ENCODE peak calls at places on chromosome 12, in four cellular contexts. P is H9, S is mesenchymal stem cell, C is H1. A is an unnamed sample.
A peak's percentile ranks its signal among the peaks of the same experiment; 100 is the strongest.

GRCh38 chr12:96698521-96698920 is 208.5 kb upstream of the NEDD1 start:
- DNase-seq in P (no peak), S (no peak), C (no peak), A (no peak)

GRCh38 chr12:51817027-51817953 is 31.2 kb downstream of the FIGNL2 start:
- DNase-seq in P (no peak), S (no peak), C (no peak), A (no peak)

GRCh38 chr12:43653917-43654316 is 101.9 kb upstream of the ADAMTS20 start:
- DNase-seq in P (no peak), S (no peak), C (no peak), A (no peak)

GRCh38 chr12:117202033-117202432 is 11.8 kb upstream of the FBXO21 start:
- DNase-seq in P (no peak), S (no peak), C (no peak), A (no peak)

GRCh38 chr12:96233168-96233567 is 39.0 kb downstream of the ELK3 start:
- DNase-seq in P (no peak), S (no peak), C (no peak), A (no peak)

GRCh38 chr12:119479121-119479561 is 114.4 kb upstream of the TMEM233 start:
- DNase-seq in P (no peak), S (no peak), C (no peak), A (no peak)

GRCh38 chr12:56905852-56906251 is 28.4 kb downstream of the SDR9C7 start:
- DNase-seq in P (no peak), S (no peak), C (no peak), A (no peak)

GRCh38 chr12:106234513-106234912 is 13.3 kb downstream of the CKAP4 start:
- DNase-seq in P (no peak), S (no peak), C (no peak), A (no peak)

GRCh38 chr12:88650715-88651114 is 70.4 kb upstream of the KITLG start:
- DNase-seq in P (no peak), S (peak; percentile 35), C (no peak), A (no peak)

GRCh38 chr12:4817813-4818212 is 91.9 kb upstream of the KCNA1 start:
- DNase-seq in P (no peak), S (no peak), C (no peak), A (no peak)

GRCh38 chr12:50960130-50960529 is 7.8 kb downstream of the HIGD1C start:
- DNase-seq in P (no peak), S (peak; percentile 66), C (no peak), A (no peak)

GRCh38 chr12:45669093-45669492 is 60.4 kb upstream of the ARID2 start:
- DNase-seq in P (no peak), S (peak; percentile 58), C (no peak), A (no peak)

GRCh38 chr12:40560848-40561247 is 131.4 kb upstream of the CNTN1 start:
- DNase-seq in P (no peak), S (no peak), C (no peak), A (no peak)

GRCh38 chr12:90802727-90803126 is 152.2 kb downstream of the CCER1 start:
- DNase-seq in P (no peak), S (no peak), C (no peak), A (no peak)

GRCh38 chr12:115135800-115136211 is 451.8 kb upstream of the TBX3 start:
- DNase-seq in P (no peak), S (peak; percentile 74), C (no peak), A (no peak)

GRCh38 chr12:98645572-98646067 is 530 bp downstream of the APAF1 start:
- DNase-seq in P (no peak), S (peak; percentile 35), C (no peak), A (peak; percentile 18)

GRCh38 chr12:112759786-112760185 is 31.8 kb upstream of the RPH3A start:
- DNase-seq in P (no peak), S (no peak), C (no peak), A (no peak)

GRCh38 chr12:92556622-92557421 is 146.0 kb upstream of the PLEKHG7 start:
- DNase-seq in P (no peak), S (no peak), C (no peak), A (no peak)

GRCh38 chr12:99131761-99132199 is 486.7 kb downstream of the APAF1 start:
- DNase-seq in P (peak; percentile 89), S (no peak), C (peak; percentile 79), A (peak; percentile 76)

GRCh38 chr12:49276304-49277290 is 11.7 kb downstream of the TUBA1C start:
- DNase-seq in P (no peak), S (no peak), C (no peak), A (no peak)

GRCh38 chr12:75852143-75852542 is 179.4 kb downstream of the PHLDA1 start:
- DNase-seq in P (no peak), S (no peak), C (no peak), A (no peak)

GRCh38 chr12:12181516-12181915 is 85.3 kb downstream of the LRP6 start:
- DNase-seq in P (no peak), S (no peak), C (no peak), A (no peak)

GRCh38 chr12:80412343-80412953 is 31.6 kb upstream of the PTPRQ start:
- DNase-seq in P (no peak), S (peak; percentile 55), C (no peak), A (peak; percentile 37)

GRCh38 chr12:29743801-29744200 is 39.9 kb downstream of the TMTC1 start:
- DNase-seq in P (peak; percentile 46), S (peak; percentile 98), C (no peak), A (no peak)

GRCh38 chr12:9002335-9002734 is 13.0 kb downstream of the KLRG1 start:
- DNase-seq in P (no peak), S (no peak), C (no peak), A (no peak)

GRCh38 chr12:84694111-84694510 is 218.5 kb downstream of the SLC6A15 start:
- DNase-seq in P (no peak), S (no peak), C (no peak), A (no peak)

GRCh38 chr12:64946132-64946829 is 121.8 kb downstream of the TBC1D30 start:
- DNase-seq in P (no peak), S (peak; percentile 11), C (no peak), A (peak; percentile 11)

GRCh38 chr12:111154180-111154579 is 214.7 kb downstream of the PHETA1 start:
- DNase-seq in P (peak; percentile 49), S (no peak), C (no peak), A (no peak)

GRCh38 chr12:106045251-106045674 is 93.5 kb downstream of the NUAK1 start:
- DNase-seq in P (no peak), S (peak; percentile 34), C (no peak), A (no peak)

GRCh38 chr12:90546511-90546910 is 408.5 kb downstream of the CCER1 start:
- DNase-seq in P (no peak), S (no peak), C (no peak), A (no peak)

GRCh38 chr12:128387811-128388422 is 120.9 kb downstream of the TMEM132C start:
- DNase-seq in P (peak; percentile 92), S (no peak), C (peak; percentile 91), A (peak; percentile 59)

GRCh38 chr12:121781751-121782615 is 11.5 kb downstream of the RHOF start:
- DNase-seq in P (peak; percentile 38), S (peak; percentile 61), C (no peak), A (no peak)

GRCh38 chr12:79344855-79345840 is 345.6 kb downstream of the PAWR start:
- DNase-seq in P (peak; percentile 72), S (peak; percentile 26), C (no peak), A (peak; percentile 15)

GRCh38 chr12:46771268-46771837 is 54.4 kb downstream of the SLC38A4 start:
- DNase-seq in P (no peak), S (peak; percentile 56), C (no peak), A (no peak)

GRCh38 chr12:93777249-93777648 is 100.1 kb downstream of the CRADD start:
- DNase-seq in P (no peak), S (peak; percentile 83), C (no peak), A (no peak)

GRCh38 chr12:53700567-53700966 is 24.7 kb upstream of the ATP5MC2 start:
- DNase-seq in P (no peak), S (no peak), C (no peak), A (no peak)

GRCh38 chr12:53699673-53700015 is 23.8 kb upstream of the ATP5MC2 start:
- DNase-seq in P (no peak), S (no peak), C (no peak), A (no peak)

GRCh38 chr12:53706080-53706479 is 21.2 kb downstream of the CALCOCO1 start:
- DNase-seq in P (no peak), S (no peak), C (no peak), A (no peak)

GRCh38 chr12:53701518-53702264 is 25.6 kb downstream of the CALCOCO1 start:
- DNase-seq in P (peak; percentile 89), S (peak; percentile 67), C (peak; percentile 91), A (peak; percentile 67)

GRCh38 chr12:53703746-53704145 is 23.5 kb downstream of the CALCOCO1 start:
- DNase-seq in P (no peak), S (no peak), C (no peak), A (no peak)
- H2BK12ac ChIP-seq in P (no peak overlapping the region), S (no peak overlapping the region), C (no peak overlapping the region), A (no peak overlapping the region)

GRCh38 chr12:3218846-3219632 is 141.9 kb downstream of the TSPAN9 start:
- DNase-seq in P (no peak), S (no peak), C (no peak), A (no peak)

GRCh38 chr12:3216097-3216496 is 138.9 kb downstream of the TSPAN9 start:
- DNase-seq in P (no peak), S (no peak), C (no peak), A (no peak)

GRCh38 chr12:3216726-3217682 is 139.8 kb downstream of the TSPAN9 start:
- DNase-seq in P (no peak), S (peak; percentile 92), C (no peak), A (no peak)

GRCh38 chr12:3217683-3218079 is 140.5 kb downstream of the TSPAN9 start:
- DNase-seq in P (no peak), S (no peak), C (no peak), A (no peak)

DNA sequence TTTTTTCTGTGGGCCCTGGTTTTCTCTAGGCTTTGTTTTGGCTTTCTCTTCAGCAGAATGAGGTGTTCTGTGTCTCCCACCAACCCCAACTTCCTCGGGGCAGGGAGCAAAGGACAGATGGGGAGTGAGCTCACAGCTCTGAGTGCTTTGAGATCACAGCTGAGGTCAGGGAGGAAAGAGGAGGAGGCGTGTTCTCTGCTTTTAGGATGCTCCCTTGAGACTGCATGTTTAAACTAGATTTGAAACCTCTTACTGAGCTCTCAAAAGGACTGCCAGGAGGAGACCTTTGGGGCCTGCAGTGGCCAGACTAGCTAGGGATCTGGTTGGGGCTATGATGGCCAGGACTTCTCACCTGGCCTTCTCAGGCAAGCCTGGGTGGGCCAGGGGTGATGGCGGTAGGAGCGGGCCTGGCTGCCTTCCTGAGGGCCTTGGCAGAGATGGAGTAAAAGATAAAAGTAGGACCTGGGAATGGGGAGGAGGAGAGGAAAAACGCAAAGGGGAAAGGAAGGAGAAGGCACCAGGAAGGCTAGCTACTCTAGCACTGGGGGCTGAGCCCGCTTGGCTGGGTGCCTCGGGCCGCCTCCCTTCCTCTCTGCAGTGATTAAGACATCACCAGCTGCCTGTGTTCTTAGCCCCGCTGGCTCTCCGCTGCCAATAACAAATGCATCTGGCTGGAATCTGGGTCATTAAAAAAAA is 141.1 kb downstream of the TSPAN9 start:
- DNase-seq in P (no peak), S (peak; percentile 81), C (no peak), A (no peak)
- H2BK15ac ChIP-seq in P (no peak overlapping the region), S (peak overlapping the region; percentile 4), C (no peak overlapping the region), A (no peak overlapping the region)

DNA sequence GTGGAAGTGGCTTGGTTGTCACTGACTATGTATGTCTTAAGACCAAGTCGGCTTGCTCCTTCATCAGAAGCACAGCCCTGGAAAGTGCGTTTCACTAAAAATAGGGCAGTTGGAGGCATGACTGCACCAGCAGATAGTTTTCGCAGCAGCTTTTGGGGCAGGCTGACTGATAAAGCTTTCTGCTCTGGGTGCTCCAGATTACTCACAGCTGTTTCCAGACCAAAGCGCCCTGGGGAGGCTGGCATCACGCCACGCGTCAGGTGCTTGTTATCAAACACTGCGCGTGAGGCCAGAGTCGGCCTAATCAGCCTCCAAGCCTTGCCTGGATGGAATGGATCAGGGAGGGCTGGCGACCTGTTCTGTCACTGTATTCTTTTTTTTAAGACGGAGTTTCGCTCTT is 13.3 kb upstream of the LRRC10 start:
- DNase-seq in P (no peak), S (no peak), C (no peak), A (no peak)
- H2BK12ac ChIP-seq in P (no peak overlapping the region), S (no peak overlapping the region), C (no peak overlapping the region), A (no peak overlapping the region)

GRCh38 chr12:108664338-108665258 is 30.9 kb upstream of the SELPLG start:
- DNase-seq in P (peak; percentile 88), S (peak; percentile 97), C (peak; percentile 86), A (peak; percentile 80)
- H2BK15ac ChIP-seq in P (no peak overlapping the region), S (no peak overlapping the region), C (no peak overlapping the region), A (no peak overlapping the region)